ENCODE peak calls at places on chromosomes 4 and X, in six cellular contexts. One of them, this sample, is unnamed.

GRCh38 chr4:75916091-75916661 is 13.9 kb upstream of the PPEF2 start:
- DNase-seq in mesenchymal stem cell: peak; percentile 62
- DNase-seq in endothelial cell of umbilical vein: peak; percentile 73
- DNase-seq in hepatocyte: peak; percentile 73
- DNase-seq in T-helper 1 cell: no peak
- DNase-seq in NCI-H774: peak; percentile 19
- DNase-seq in this sample: peak; percentile 47

GRCh38 chr4:98612318-98613250 is 45.8 kb downstream of the TSPAN5 start:
- DNase-seq in mesenchymal stem cell: no peak
- DNase-seq in endothelial cell of umbilical vein: no peak
- DNase-seq in hepatocyte: no peak
- DNase-seq in T-helper 1 cell: no peak
- DNase-seq in NCI-H774: no peak
- DNase-seq in this sample: no peak

GRCh38 chrX:40380649-40381488 is 199.9 kb upstream of the ATP6AP2 start:
- DNase-seq in mesenchymal stem cell: no peak
- DNase-seq in endothelial cell of umbilical vein: no peak
- DNase-seq in hepatocyte: no peak
- DNase-seq in T-helper 1 cell: no peak
- DNase-seq in NCI-H774: no peak
- DNase-seq in this sample: no peak

GRCh38 chrX:10755477-10756334 is 135.3 kb upstream of the MID1 start:
- DNase-seq in mesenchymal stem cell: peak; percentile 47
- DNase-seq in endothelial cell of umbilical vein: peak; percentile 58
- DNase-seq in hepatocyte: peak; percentile 20
- DNase-seq in T-helper 1 cell: no peak
- DNase-seq in NCI-H774: no peak
- DNase-seq in this sample: no peak

GRCh38 chrX:134883134-134883700 is 107.6 kb upstream of the SMIM10 start:
- DNase-seq in mesenchymal stem cell: peak; percentile 30
- DNase-seq in endothelial cell of umbilical vein: no peak
- DNase-seq in hepatocyte: no peak
- DNase-seq in T-helper 1 cell: no peak
- DNase-seq in NCI-H774: no peak
- DNase-seq in this sample: peak; percentile 16

GRCh38 chrX:38805294-38806053 is 4.2 kb downstream of the MID1IP1 start:
- DNase-seq in mesenchymal stem cell: peak; percentile 85
- DNase-seq in endothelial cell of umbilical vein: peak; percentile 72
- DNase-seq in hepatocyte: peak; percentile 77
- DNase-seq in T-helper 1 cell: peak; percentile 22
- DNase-seq in NCI-H774: peak; percentile 24
- DNase-seq in this sample: peak; percentile 43

GRCh38 chr4:78616046-78616498 is 64.5 kb downstream of the ANXA3 start:
- DNase-seq in mesenchymal stem cell: peak; percentile 80
- DNase-seq in endothelial cell of umbilical vein: no peak
- DNase-seq in hepatocyte: peak; percentile 60
- DNase-seq in T-helper 1 cell: no peak
- DNase-seq in NCI-H774: no peak
- DNase-seq in this sample: no peak

GRCh38 chr4:110631582-110632505 is 9.0 kb upstream of the PITX2 start:
- DNase-seq in mesenchymal stem cell: peak; percentile 90
- DNase-seq in endothelial cell of umbilical vein: peak; percentile 76
- DNase-seq in hepatocyte: peak; percentile 93
- DNase-seq in T-helper 1 cell: no peak
- DNase-seq in NCI-H774: no peak
- DNase-seq in this sample: peak; percentile 84

GRCh38 chr4:13436962-13437361 is 47.2 kb downstream of the RAB28 start:
- DNase-seq in mesenchymal stem cell: no peak
- DNase-seq in endothelial cell of umbilical vein: no peak
- DNase-seq in hepatocyte: no peak
- DNase-seq in T-helper 1 cell: no peak
- DNase-seq in NCI-H774: no peak
- DNase-seq in this sample: no peak

GRCh38 chr4:102429553-102429952 is 71.6 kb upstream of the NFKB1 start:
- DNase-seq in mesenchymal stem cell: peak; percentile 68
- DNase-seq in endothelial cell of umbilical vein: no peak
- DNase-seq in hepatocyte: no peak
- DNase-seq in T-helper 1 cell: no peak
- DNase-seq in NCI-H774: no peak
- DNase-seq in this sample: no peak

This sample was measured in HT-29.